ENCODE peak calls at places on chromosomes 7 and 10, in six cellular contexts. D, O, J, G, Z and L are unnamed samples.

GRCh38 chr10:71409516-71410104 is 12.9 kb downstream of the CDH23 start:
- DNase-seq in G (no peak), Z (no peak), O (no peak), D (no peak), J (no peak), L (no peak)

GRCh38 chr7:22108151-22108845 is 162.6 kb upstream of the CDCA7L start:
- DNase-seq in D (no peak), G (no peak), Z (no peak), J (peak), O (no peak), L (no peak)

GRCh38 chr7:137462074-137462715 is 118.7 kb upstream of the PTN start:
- DNase-seq in O (no peak), G (no peak), D (no peak), Z (no peak), J (no peak), L (no peak)

GRCh38 chr10:87961314-87961713 is 97.9 kb downstream of the PTEN start:
- DNase-seq in Z (no peak), O (no peak), J (no peak), G (no peak), D (no peak), L (no peak)

GRCh38 chr10:112963835-112964234 is 13.8 kb downstream of the TCF7L2 start:
- DNase-seq in D (no peak), G (no peak), Z (no peak), J (no peak), O (no peak), L (no peak)

GRCh38 chr10:116848032-116848911 is 1.0 kb upstream of the ENO4 start:
- DNase-seq in D (no peak), J (no peak), O (no peak), Z (no peak), G (no peak), L (no peak)

GRCh38 chr10:124717911-124718734 is 26.1 kb downstream of the FAM53B start:
- DNase-seq in Z (peak), G (peak), O (no peak), D (no peak), J (no peak), L (no peak)

GRCh38 chr10:79244841-79245504 is 102.3 kb upstream of the PPIF start:
- DNase-seq in O (no peak), Z (no peak), G (no peak), J (no peak), D (no peak), L (no peak)

GRCh38 chr7:27346531-27347260 is 104.1 kb downstream of the EVX1 start:
- DNase-seq in D (peak), G (no peak), Z (no peak), J (no peak), O (no peak), L (peak)

GRCh38 chr10:122298598-122299301 is 27.7 kb downstream of the BTBD16 start:
- DNase-seq in J (no peak), Z (peak), G (peak), D (peak), O (peak), L (peak)

GRCh38 chr10:125989791-125990190 is 93.4 kb downstream of the FANK1 start:
- DNase-seq in G (no peak), D (no peak), J (no peak), O (no peak), Z (no peak), L (no peak)

GRCh38 chr10:78852856-78853255 is 215.9 kb upstream of the ZMIZ1 start:
- DNase-seq in O (no peak), Z (no peak), J (no peak), G (no peak), D (peak), L (peak)

GRCh38 chr7:77903597-77903996 is 105.0 kb downstream of the PHTF2 start:
- DNase-seq in O (no peak), D (no peak), J (no peak), Z (no peak), G (no peak), L (no peak)

GRCh38 chr10:42951486-42952251 is 125.2 kb upstream of the RET start:
- DNase-seq in Z (no peak), G (no peak), D (peak), J (no peak), O (peak), L (no peak)

GRCh38 chr10:45015590-45015989 is 14.9 kb downstream of the ZNF22 start:
- DNase-seq in G (no peak), D (no peak), J (no peak), O (no peak), Z (no peak), L (no peak)

GRCh38 chr10:13563481-13564445 is 23.0 kb upstream of the PRPF18 start:
- DNase-seq in D (no peak), O (no peak), Z (no peak), G (no peak), J (no peak), L (no peak)

GRCh38 chr7:100158229-100159098 is at the start of gene TRAPPC14:
- DNase-seq in Z (peak), O (peak), D (peak), G (peak), J (peak), L (peak)

GRCh38 chr7:107659666-107660065 is 962 bp upstream of the SLC26A4 start:
- DNase-seq in D (no peak), Z (no peak), O (no peak), J (no peak), G (no peak), L (no peak)

GRCh38 chr10:89327803-89328441 is at the start of gene IFIT3:
- DNase-seq in Z (peak), O (peak), G (no peak), D (peak), J (no peak), L (peak)

GRCh38 chr7:83514977-83515376 is 134.0 kb downstream of the SEMA3E start:
- DNase-seq in D (no peak), O (no peak), Z (no peak), G (no peak), J (no peak), L (no peak)

GRCh38 chr10:86942441-86943315 is 14.7 kb downstream of the MMRN2 start:
- DNase-seq in G (no peak), Z (no peak), D (no peak), J (no peak), O (peak), L (no peak)